ENCODE peak calls at places on chromosomes 5 and 9, in nine cellular contexts. One of them, this sample, is unnamed.

GRCh38 chr5:151096001-151096373 is 15.2 kb upstream of the TNIP1 start:
- DNase-seq in CD4-positive, CD25-positive, alpha-beta regulatory T cell: no peak
- DNase-seq in heart left ventricle: no peak
- DNase-seq in tibial artery: no peak
- DNase-seq in substantia nigra: no peak
- DNase-seq in central memory CD4-positive, alpha-beta T cell: no peak
- DNase-seq in stimulated activated CD4-positive, alpha-beta T cell treated with anti-CD3 and anti-CD28 coated beads, Interleukin-15, amount 100 ng/mL, for 1 hour: no peak
- DNase-seq in NCI-H1417 treated with DMSO at 0.1 percent for 48 hours: no peak
- DNase-seq in suprapubic skin: no peak
- DNase-seq in this sample: no peak

GRCh38 chr9:105039180-105039799 is 111.3 kb upstream of the ABCA1 start:
- DNase-seq in CD4-positive, CD25-positive, alpha-beta regulatory T cell: no peak
- DNase-seq in heart left ventricle: no peak
- DNase-seq in tibial artery: no peak
- DNase-seq in substantia nigra: no peak
- DNase-seq in central memory CD4-positive, alpha-beta T cell: no peak
- DNase-seq in stimulated activated CD4-positive, alpha-beta T cell treated with anti-CD3 and anti-CD28 coated beads, Interleukin-15, amount 100 ng/mL, for 1 hour: no peak
- DNase-seq in NCI-H1417 treated with DMSO at 0.1 percent for 48 hours: no peak
- DNase-seq in suprapubic skin: no peak
- DNase-seq in this sample: no peak

GRCh38 chr9:124658165-124659017 is 112.7 kb downstream of the NR6A1 start:
- DNase-seq in CD4-positive, CD25-positive, alpha-beta regulatory T cell: peak; percentile 2
- DNase-seq in heart left ventricle: peak; percentile 84
- DNase-seq in tibial artery: peak; percentile 52
- DNase-seq in substantia nigra: peak; percentile 56
- DNase-seq in central memory CD4-positive, alpha-beta T cell: no peak
- DNase-seq in stimulated activated CD4-positive, alpha-beta T cell treated with anti-CD3 and anti-CD28 coated beads, Interleukin-15, amount 100 ng/mL, for 1 hour: no peak
- DNase-seq in NCI-H1417 treated with DMSO at 0.1 percent for 48 hours: peak; percentile 57
- DNase-seq in suprapubic skin: peak; percentile 79
- DNase-seq in this sample: no peak

GRCh38 chr5:127307868-127308267 is 17.3 kb downstream of the MEGF10 start:
- DNase-seq in CD4-positive, CD25-positive, alpha-beta regulatory T cell: no peak
- DNase-seq in heart left ventricle: no peak
- DNase-seq in tibial artery: no peak
- DNase-seq in substantia nigra: no peak
- DNase-seq in central memory CD4-positive, alpha-beta T cell: no peak
- DNase-seq in stimulated activated CD4-positive, alpha-beta T cell treated with anti-CD3 and anti-CD28 coated beads, Interleukin-15, amount 100 ng/mL, for 1 hour: no peak
- DNase-seq in NCI-H1417 treated with DMSO at 0.1 percent for 48 hours: no peak
- DNase-seq in suprapubic skin: no peak
- DNase-seq in this sample: no peak

GRCh38 chr5:55441107-55441771 is 93.5 kb downstream of the PLPP1 start:
- DNase-seq in CD4-positive, CD25-positive, alpha-beta regulatory T cell: no peak
- DNase-seq in heart left ventricle: no peak
- DNase-seq in tibial artery: no peak
- DNase-seq in substantia nigra: no peak
- DNase-seq in central memory CD4-positive, alpha-beta T cell: no peak
- DNase-seq in stimulated activated CD4-positive, alpha-beta T cell treated with anti-CD3 and anti-CD28 coated beads, Interleukin-15, amount 100 ng/mL, for 1 hour: no peak
- DNase-seq in NCI-H1417 treated with DMSO at 0.1 percent for 48 hours: no peak
- DNase-seq in suprapubic skin: no peak
- DNase-seq in this sample: no peak

GRCh38 chr9:34693560-34693959 is 2.5 kb upstream of the CCL19 start:
- DNase-seq in CD4-positive, CD25-positive, alpha-beta regulatory T cell: no peak
- DNase-seq in heart left ventricle: no peak
- DNase-seq in tibial artery: no peak
- DNase-seq in substantia nigra: no peak
- DNase-seq in central memory CD4-positive, alpha-beta T cell: no peak
- DNase-seq in stimulated activated CD4-positive, alpha-beta T cell treated with anti-CD3 and anti-CD28 coated beads, Interleukin-15, amount 100 ng/mL, for 1 hour: no peak
- DNase-seq in NCI-H1417 treated with DMSO at 0.1 percent for 48 hours: no peak
- DNase-seq in suprapubic skin: no peak
- DNase-seq in this sample: no peak

GRCh38 chr5:169161022-169161680 is 139.8 kb downstream of the SLIT3 start:
- DNase-seq in CD4-positive, CD25-positive, alpha-beta regulatory T cell: no peak
- DNase-seq in heart left ventricle: peak; percentile 46
- DNase-seq in tibial artery: peak; percentile 75
- DNase-seq in substantia nigra: no peak
- DNase-seq in central memory CD4-positive, alpha-beta T cell: no peak
- DNase-seq in stimulated activated CD4-positive, alpha-beta T cell treated with anti-CD3 and anti-CD28 coated beads, Interleukin-15, amount 100 ng/mL, for 1 hour: no peak
- DNase-seq in NCI-H1417 treated with DMSO at 0.1 percent for 48 hours: no peak
- DNase-seq in suprapubic skin: peak; percentile 85
- DNase-seq in this sample: no peak

GRCh38 chr5:14671414-14671813 is 6.9 kb downstream of the OTULIN start:
- DNase-seq in CD4-positive, CD25-positive, alpha-beta regulatory T cell: no peak
- DNase-seq in heart left ventricle: no peak
- DNase-seq in tibial artery: no peak
- DNase-seq in substantia nigra: no peak
- DNase-seq in central memory CD4-positive, alpha-beta T cell: peak; percentile 29
- DNase-seq in stimulated activated CD4-positive, alpha-beta T cell treated with anti-CD3 and anti-CD28 coated beads, Interleukin-15, amount 100 ng/mL, for 1 hour: no peak
- DNase-seq in NCI-H1417 treated with DMSO at 0.1 percent for 48 hours: no peak
- DNase-seq in suprapubic skin: no peak
- DNase-seq in this sample: no peak

GRCh38 chr5:111254613-111255012 is 30.4 kb downstream of the CAMK4 start:
- DNase-seq in CD4-positive, CD25-positive, alpha-beta regulatory T cell: peak; percentile 65
- DNase-seq in heart left ventricle: no peak
- DNase-seq in tibial artery: no peak
- DNase-seq in substantia nigra: no peak
- DNase-seq in central memory CD4-positive, alpha-beta T cell: peak; percentile 74
- DNase-seq in stimulated activated CD4-positive, alpha-beta T cell treated with anti-CD3 and anti-CD28 coated beads, Interleukin-15, amount 100 ng/mL, for 1 hour: peak; percentile 20
- DNase-seq in NCI-H1417 treated with DMSO at 0.1 percent for 48 hours: no peak
- DNase-seq in suprapubic skin: no peak
- DNase-seq in this sample: peak; percentile 71

GRCh38 chr5:99000221-99000620 is 71.4 kb upstream of the CHD1 start:
- DNase-seq in CD4-positive, CD25-positive, alpha-beta regulatory T cell: no peak
- DNase-seq in heart left ventricle: no peak
- DNase-seq in tibial artery: no peak
- DNase-seq in substantia nigra: no peak
- DNase-seq in central memory CD4-positive, alpha-beta T cell: no peak
- DNase-seq in stimulated activated CD4-positive, alpha-beta T cell treated with anti-CD3 and anti-CD28 coated beads, Interleukin-15, amount 100 ng/mL, for 1 hour: no peak
- DNase-seq in NCI-H1417 treated with DMSO at 0.1 percent for 48 hours: no peak
- DNase-seq in suprapubic skin: no peak
- DNase-seq in this sample: no peak

GRCh38 chr5:91077623-91078022 is 305.5 kb downstream of the ARRDC3 start:
- DNase-seq in CD4-positive, CD25-positive, alpha-beta regulatory T cell: no peak
- DNase-seq in heart left ventricle: no peak
- DNase-seq in tibial artery: no peak
- DNase-seq in substantia nigra: no peak
- DNase-seq in central memory CD4-positive, alpha-beta T cell: no peak
- DNase-seq in stimulated activated CD4-positive, alpha-beta T cell treated with anti-CD3 and anti-CD28 coated beads, Interleukin-15, amount 100 ng/mL, for 1 hour: no peak
- DNase-seq in NCI-H1417 treated with DMSO at 0.1 percent for 48 hours: no peak
- DNase-seq in suprapubic skin: no peak
- DNase-seq in this sample: no peak

GRCh38 chr5:80871541-80871961 is 88.6 kb upstream of the RASGRF2 start:
- DNase-seq in CD4-positive, CD25-positive, alpha-beta regulatory T cell: no peak
- DNase-seq in heart left ventricle: no peak
- DNase-seq in tibial artery: no peak
- DNase-seq in substantia nigra: no peak
- DNase-seq in central memory CD4-positive, alpha-beta T cell: no peak
- DNase-seq in stimulated activated CD4-positive, alpha-beta T cell treated with anti-CD3 and anti-CD28 coated beads, Interleukin-15, amount 100 ng/mL, for 1 hour: no peak
- DNase-seq in NCI-H1417 treated with DMSO at 0.1 percent for 48 hours: no peak
- DNase-seq in suprapubic skin: no peak
- DNase-seq in this sample: no peak

GRCh38 chr9:95756101-95756500 is 119.4 kb upstream of the ERCC6L2 start:
- DNase-seq in CD4-positive, CD25-positive, alpha-beta regulatory T cell: no peak
- DNase-seq in heart left ventricle: no peak
- DNase-seq in tibial artery: no peak
- DNase-seq in substantia nigra: no peak
- DNase-seq in central memory CD4-positive, alpha-beta T cell: no peak
- DNase-seq in stimulated activated CD4-positive, alpha-beta T cell treated with anti-CD3 and anti-CD28 coated beads, Interleukin-15, amount 100 ng/mL, for 1 hour: no peak
- DNase-seq in NCI-H1417 treated with DMSO at 0.1 percent for 48 hours: no peak
- DNase-seq in suprapubic skin: no peak
- DNase-seq in this sample: no peak

GRCh38 chr5:134577796-134578577 is 52.5 kb downstream of the JADE2 start:
- DNase-seq in CD4-positive, CD25-positive, alpha-beta regulatory T cell: peak; percentile 55
- DNase-seq in heart left ventricle: peak; percentile 87
- DNase-seq in tibial artery: peak; percentile 80
- DNase-seq in substantia nigra: no peak
- DNase-seq in central memory CD4-positive, alpha-beta T cell: peak; percentile 63
- DNase-seq in stimulated activated CD4-positive, alpha-beta T cell treated with anti-CD3 and anti-CD28 coated beads, Interleukin-15, amount 100 ng/mL, for 1 hour: peak; percentile 66
- DNase-seq in NCI-H1417 treated with DMSO at 0.1 percent for 48 hours: peak; percentile 9
- DNase-seq in suprapubic skin: no peak
- DNase-seq in this sample: peak; percentile 73

GRCh38 chr5:427415-428087 is 15.4 kb upstream of the EXOC3 start:
- DNase-seq in CD4-positive, CD25-positive, alpha-beta regulatory T cell: no peak
- DNase-seq in heart left ventricle: no peak
- DNase-seq in tibial artery: no peak
- DNase-seq in substantia nigra: no peak
- DNase-seq in central memory CD4-positive, alpha-beta T cell: no peak
- DNase-seq in stimulated activated CD4-positive, alpha-beta T cell treated with anti-CD3 and anti-CD28 coated beads, Interleukin-15, amount 100 ng/mL, for 1 hour: no peak
- DNase-seq in NCI-H1417 treated with DMSO at 0.1 percent for 48 hours: no peak
- DNase-seq in suprapubic skin: no peak
- DNase-seq in this sample: no peak

GRCh38 chr5:97181856-97182545 is 1.0 kb downstream of the RIOK2 start:
- DNase-seq in CD4-positive, CD25-positive, alpha-beta regulatory T cell: no peak
- DNase-seq in heart left ventricle: no peak
- DNase-seq in tibial artery: no peak
- DNase-seq in substantia nigra: no peak
- DNase-seq in central memory CD4-positive, alpha-beta T cell: no peak
- DNase-seq in stimulated activated CD4-positive, alpha-beta T cell treated with anti-CD3 and anti-CD28 coated beads, Interleukin-15, amount 100 ng/mL, for 1 hour: no peak
- DNase-seq in NCI-H1417 treated with DMSO at 0.1 percent for 48 hours: no peak
- DNase-seq in suprapubic skin: no peak
- DNase-seq in this sample: no peak

GRCh38 chr5:119527346-119527745 is 75.0 kb downstream of the HSD17B4 start:
- DNase-seq in CD4-positive, CD25-positive, alpha-beta regulatory T cell: no peak
- DNase-seq in heart left ventricle: no peak
- DNase-seq in tibial artery: no peak
- DNase-seq in substantia nigra: no peak
- DNase-seq in central memory CD4-positive, alpha-beta T cell: no peak
- DNase-seq in stimulated activated CD4-positive, alpha-beta T cell treated with anti-CD3 and anti-CD28 coated beads, Interleukin-15, amount 100 ng/mL, for 1 hour: no peak
- DNase-seq in NCI-H1417 treated with DMSO at 0.1 percent for 48 hours: no peak
- DNase-seq in suprapubic skin: no peak
- DNase-seq in this sample: no peak

GRCh38 chr5:83077662-83078261 is 415 bp downstream of the XRCC4 start:
- DNase-seq in CD4-positive, CD25-positive, alpha-beta regulatory T cell: peak; percentile 7
- DNase-seq in heart left ventricle: no peak
- DNase-seq in tibial artery: no peak
- DNase-seq in substantia nigra: no peak
- DNase-seq in central memory CD4-positive, alpha-beta T cell: no peak
- DNase-seq in stimulated activated CD4-positive, alpha-beta T cell treated with anti-CD3 and anti-CD28 coated beads, Interleukin-15, amount 100 ng/mL, for 1 hour: no peak
- DNase-seq in NCI-H1417 treated with DMSO at 0.1 percent for 48 hours: no peak
- DNase-seq in suprapubic skin: no peak
- DNase-seq in this sample: no peak

GRCh38 chr9:116647515-116647809 is 39.6 kb upstream of the TRIM32 start:
- DNase-seq in CD4-positive, CD25-positive, alpha-beta regulatory T cell: no peak
- DNase-seq in heart left ventricle: peak; percentile 69
- DNase-seq in tibial artery: peak; percentile 81
- DNase-seq in substantia nigra: no peak
- DNase-seq in central memory CD4-positive, alpha-beta T cell: no peak
- DNase-seq in stimulated activated CD4-positive, alpha-beta T cell treated with anti-CD3 and anti-CD28 coated beads, Interleukin-15, amount 100 ng/mL, for 1 hour: no peak
- DNase-seq in NCI-H1417 treated with DMSO at 0.1 percent for 48 hours: no peak
- DNase-seq in suprapubic skin: no peak
- DNase-seq in this sample: no peak

GRCh38 chr5:158899792-158900191 is 199.9 kb downstream of the EBF1 start:
- DNase-seq in CD4-positive, CD25-positive, alpha-beta regulatory T cell: no peak
- DNase-seq in heart left ventricle: peak; percentile 66
- DNase-seq in tibial artery: no peak
- DNase-seq in substantia nigra: no peak
- DNase-seq in central memory CD4-positive, alpha-beta T cell: no peak
- DNase-seq in stimulated activated CD4-positive, alpha-beta T cell treated with anti-CD3 and anti-CD28 coated beads, Interleukin-15, amount 100 ng/mL, for 1 hour: no peak
- DNase-seq in NCI-H1417 treated with DMSO at 0.1 percent for 48 hours: no peak
- DNase-seq in suprapubic skin: peak; percentile 87
- DNase-seq in this sample: no peak

GRCh38 chr5:99187611-99188010 is 258.8 kb upstream of the CHD1 start:
- DNase-seq in CD4-positive, CD25-positive, alpha-beta regulatory T cell: no peak
- DNase-seq in heart left ventricle: no peak
- DNase-seq in tibial artery: no peak
- DNase-seq in substantia nigra: no peak
- DNase-seq in central memory CD4-positive, alpha-beta T cell: no peak
- DNase-seq in stimulated activated CD4-positive, alpha-beta T cell treated with anti-CD3 and anti-CD28 coated beads, Interleukin-15, amount 100 ng/mL, for 1 hour: no peak
- DNase-seq in NCI-H1417 treated with DMSO at 0.1 percent for 48 hours: no peak
- DNase-seq in suprapubic skin: no peak
- DNase-seq in this sample: no peak

GRCh38 chr5:111513175-111513520 is 813 bp upstream of the STARD4 start:
- DNase-seq in CD4-positive, CD25-positive, alpha-beta regulatory T cell: no peak
- DNase-seq in heart left ventricle: no peak
- DNase-seq in tibial artery: no peak
- DNase-seq in substantia nigra: no peak
- DNase-seq in central memory CD4-positive, alpha-beta T cell: no peak
- DNase-seq in stimulated activated CD4-positive, alpha-beta T cell treated with anti-CD3 and anti-CD28 coated beads, Interleukin-15, amount 100 ng/mL, for 1 hour: no peak
- DNase-seq in NCI-H1417 treated with DMSO at 0.1 percent for 48 hours: no peak
- DNase-seq in suprapubic skin: no peak
- DNase-seq in this sample: no peak

GRCh38 chr5:171306785-171307591 is 2.1 kb upstream of the TLX3 start:
- DNase-seq in CD4-positive, CD25-positive, alpha-beta regulatory T cell: no peak
- DNase-seq in heart left ventricle: no peak
- DNase-seq in tibial artery: no peak
- DNase-seq in substantia nigra: no peak
- DNase-seq in central memory CD4-positive, alpha-beta T cell: no peak
- DNase-seq in stimulated activated CD4-positive, alpha-beta T cell treated with anti-CD3 and anti-CD28 coated beads, Interleukin-15, amount 100 ng/mL, for 1 hour: no peak
- DNase-seq in NCI-H1417 treated with DMSO at 0.1 percent for 48 hours: no peak
- DNase-seq in suprapubic skin: peak; percentile 64
- DNase-seq in this sample: no peak

GRCh38 chr9:5551771-5552170 is 41.4 kb downstream of the PDCD1LG2 start:
- DNase-seq in CD4-positive, CD25-positive, alpha-beta regulatory T cell: no peak
- DNase-seq in heart left ventricle: no peak
- DNase-seq in tibial artery: no peak
- DNase-seq in substantia nigra: no peak
- DNase-seq in central memory CD4-positive, alpha-beta T cell: no peak
- DNase-seq in stimulated activated CD4-positive, alpha-beta T cell treated with anti-CD3 and anti-CD28 coated beads, Interleukin-15, amount 100 ng/mL, for 1 hour: no peak
- DNase-seq in NCI-H1417 treated with DMSO at 0.1 percent for 48 hours: no peak
- DNase-seq in suprapubic skin: no peak
- DNase-seq in this sample: no peak

GRCh38 chr5:14449052-14449661 is 132.4 kb upstream of the OTULINL start:
- DNase-seq in CD4-positive, CD25-positive, alpha-beta regulatory T cell: no peak
- DNase-seq in heart left ventricle: peak; percentile 37
- DNase-seq in tibial artery: no peak
- DNase-seq in substantia nigra: no peak
- DNase-seq in central memory CD4-positive, alpha-beta T cell: no peak
- DNase-seq in stimulated activated CD4-positive, alpha-beta T cell treated with anti-CD3 and anti-CD28 coated beads, Interleukin-15, amount 100 ng/mL, for 1 hour: no peak
- DNase-seq in NCI-H1417 treated with DMSO at 0.1 percent for 48 hours: no peak
- DNase-seq in suprapubic skin: no peak
- DNase-seq in this sample: no peak

GRCh38 chr5:82107277-82107676 is 135.5 kb downstream of the ATG10 start:
- DNase-seq in CD4-positive, CD25-positive, alpha-beta regulatory T cell: no peak
- DNase-seq in heart left ventricle: no peak
- DNase-seq in tibial artery: no peak
- DNase-seq in substantia nigra: no peak
- DNase-seq in central memory CD4-positive, alpha-beta T cell: no peak
- DNase-seq in stimulated activated CD4-positive, alpha-beta T cell treated with anti-CD3 and anti-CD28 coated beads, Interleukin-15, amount 100 ng/mL, for 1 hour: no peak
- DNase-seq in NCI-H1417 treated with DMSO at 0.1 percent for 48 hours: no peak
- DNase-seq in suprapubic skin: no peak
- DNase-seq in this sample: no peak

GRCh38 chr9:117414906-117415583 is at the start of gene ASTN2:
- DNase-seq in CD4-positive, CD25-positive, alpha-beta regulatory T cell: no peak
- DNase-seq in heart left ventricle: peak; percentile 23
- DNase-seq in tibial artery: no peak
- DNase-seq in substantia nigra: no peak
- DNase-seq in central memory CD4-positive, alpha-beta T cell: no peak
- DNase-seq in stimulated activated CD4-positive, alpha-beta T cell treated with anti-CD3 and anti-CD28 coated beads, Interleukin-15, amount 100 ng/mL, for 1 hour: no peak
- DNase-seq in NCI-H1417 treated with DMSO at 0.1 percent for 48 hours: no peak
- DNase-seq in suprapubic skin: no peak
- DNase-seq in this sample: no peak

GRCh38 chr5:158234323-158235158 is 375.6 kb upstream of the CLINT1 start:
- DNase-seq in CD4-positive, CD25-positive, alpha-beta regulatory T cell: no peak
- DNase-seq in heart left ventricle: no peak
- DNase-seq in tibial artery: no peak
- DNase-seq in substantia nigra: no peak
- DNase-seq in central memory CD4-positive, alpha-beta T cell: no peak
- DNase-seq in stimulated activated CD4-positive, alpha-beta T cell treated with anti-CD3 and anti-CD28 coated beads, Interleukin-15, amount 100 ng/mL, for 1 hour: no peak
- DNase-seq in NCI-H1417 treated with DMSO at 0.1 percent for 48 hours: no peak
- DNase-seq in suprapubic skin: no peak
- DNase-seq in this sample: no peak

GRCh38 chr5:131534995-131535394 is 100.0 kb downstream of the RAPGEF6 start:
- DNase-seq in CD4-positive, CD25-positive, alpha-beta regulatory T cell: no peak
- DNase-seq in heart left ventricle: no peak
- DNase-seq in tibial artery: no peak
- DNase-seq in substantia nigra: no peak
- DNase-seq in central memory CD4-positive, alpha-beta T cell: no peak
- DNase-seq in stimulated activated CD4-positive, alpha-beta T cell treated with anti-CD3 and anti-CD28 coated beads, Interleukin-15, amount 100 ng/mL, for 1 hour: no peak
- DNase-seq in NCI-H1417 treated with DMSO at 0.1 percent for 48 hours: no peak
- DNase-seq in suprapubic skin: no peak
- DNase-seq in this sample: no peak

GRCh38 chr5:43773032-43773830 is 170.3 kb downstream of the NNT start:
- DNase-seq in CD4-positive, CD25-positive, alpha-beta regulatory T cell: no peak
- DNase-seq in heart left ventricle: no peak
- DNase-seq in tibial artery: no peak
- DNase-seq in substantia nigra: no peak
- DNase-seq in central memory CD4-positive, alpha-beta T cell: no peak
- DNase-seq in stimulated activated CD4-positive, alpha-beta T cell treated with anti-CD3 and anti-CD28 coated beads, Interleukin-15, amount 100 ng/mL, for 1 hour: no peak
- DNase-seq in NCI-H1417 treated with DMSO at 0.1 percent for 48 hours: no peak
- DNase-seq in suprapubic skin: no peak
- DNase-seq in this sample: no peak

GRCh38 chr9:91192379-91192775 is 169.3 kb downstream of the AUH start:
- DNase-seq in CD4-positive, CD25-positive, alpha-beta regulatory T cell: no peak
- DNase-seq in heart left ventricle: peak; percentile 51
- DNase-seq in tibial artery: no peak
- DNase-seq in substantia nigra: no peak
- DNase-seq in central memory CD4-positive, alpha-beta T cell: no peak
- DNase-seq in stimulated activated CD4-positive, alpha-beta T cell treated with anti-CD3 and anti-CD28 coated beads, Interleukin-15, amount 100 ng/mL, for 1 hour: no peak
- DNase-seq in NCI-H1417 treated with DMSO at 0.1 percent for 48 hours: no peak
- DNase-seq in suprapubic skin: no peak
- DNase-seq in this sample: no peak

This sample was measured in T-helper 1 cell.